ENCODE peak calls at places on chromosomes 11 and 22, in six cellular contexts. One of them, this sample, is unnamed.

GRCh38 chr11:128725630-128726461 is 32.0 kb downstream of the FLI1 start:
- DNase-seq in body of pancreas: no peak
- DNase-seq in astrocyte: peak
- DNase-seq in kidney: no peak
- DNase-seq in tibial artery: no peak
- DNase-seq in hepatocyte: no peak
- DNase-seq in this sample: peak

GRCh38 chr22:36470994-36471331 is 10.5 kb downstream of the TXN2 start:
- DNase-seq in hepatocyte: no peak
- DNase-seq in tibial artery: peak
- DNase-seq in astrocyte: peak
- DNase-seq in kidney: no peak
- DNase-seq in body of pancreas: no peak
- DNase-seq in this sample: peak

GRCh38 chr22:47112994-47113879 is 350.8 kb downstream of the TBC1D22A start:
- DNase-seq in tibial artery: peak
- DNase-seq in astrocyte: no peak
- DNase-seq in hepatocyte: no peak
- DNase-seq in body of pancreas: no peak
- DNase-seq in kidney: no peak
- DNase-seq in this sample: no peak

GRCh38 chr22:41369089-41369745 is 12.5 kb upstream of the TEF start:
- DNase-seq in astrocyte: no peak
- DNase-seq in tibial artery: no peak
- DNase-seq in body of pancreas: peak
- DNase-seq in hepatocyte: no peak
- DNase-seq in kidney: peak
- DNase-seq in this sample: no peak

GRCh38 chr11:70328556-70328955 is 58.1 kb downstream of the PPFIA1 start:
- DNase-seq in hepatocyte: no peak
- DNase-seq in body of pancreas: no peak
- DNase-seq in astrocyte: no peak
- DNase-seq in tibial artery: no peak
- DNase-seq in kidney: no peak
- DNase-seq in this sample: no peak

GRCh38 chr11:127003260-127003981 is 2.9 kb upstream of the KIRREL3 start:
- DNase-seq in hepatocyte: peak
- DNase-seq in body of pancreas: peak
- DNase-seq in astrocyte: peak
- DNase-seq in kidney: peak
- DNase-seq in tibial artery: no peak
- DNase-seq in this sample: no peak

GRCh38 chr11:111841370-111842053 is 29.9 kb downstream of the ALG9 start:
- DNase-seq in hepatocyte: peak
- DNase-seq in tibial artery: peak
- DNase-seq in astrocyte: peak
- DNase-seq in kidney: peak
- DNase-seq in body of pancreas: peak
- DNase-seq in this sample: peak

GRCh38 chr11:126722956-126723664 is 277.5 kb downstream of the KIRREL3 start:
- DNase-seq in kidney: no peak
- DNase-seq in tibial artery: no peak
- DNase-seq in body of pancreas: no peak
- DNase-seq in astrocyte: no peak
- DNase-seq in hepatocyte: no peak
- DNase-seq in this sample: no peak

GRCh38 chr11:60855726-60856633 is at the start of gene PTGDR2:
- DNase-seq in body of pancreas: no peak
- DNase-seq in astrocyte: no peak
- DNase-seq in tibial artery: no peak
- DNase-seq in hepatocyte: no peak
- DNase-seq in kidney: peak
- DNase-seq in this sample: no peak

GRCh38 chr11:112670806-112671570 is 290.2 kb upstream of the NCAM1 start:
- DNase-seq in astrocyte: no peak
- DNase-seq in kidney: no peak
- DNase-seq in tibial artery: no peak
- DNase-seq in hepatocyte: no peak
- DNase-seq in body of pancreas: no peak
- DNase-seq in this sample: no peak

GRCh38 chr11:100574894-100575769 is 112.0 kb upstream of the ARHGAP42 start:
- DNase-seq in hepatocyte: no peak
- DNase-seq in astrocyte: no peak
- DNase-seq in kidney: no peak
- DNase-seq in body of pancreas: no peak
- DNase-seq in tibial artery: no peak
- DNase-seq in this sample: peak

GRCh38 chr11:133072366-133072765 is 459.9 kb downstream of the OPCML start:
- DNase-seq in astrocyte: peak
- DNase-seq in tibial artery: no peak
- DNase-seq in body of pancreas: no peak
- DNase-seq in kidney: no peak
- DNase-seq in hepatocyte: no peak
- DNase-seq in this sample: no peak

GRCh38 chr11:28072321-28072720 is 35.6 kb downstream of the KIF18A start:
- DNase-seq in body of pancreas: no peak
- DNase-seq in kidney: no peak
- DNase-seq in tibial artery: no peak
- DNase-seq in hepatocyte: no peak
- DNase-seq in astrocyte: peak
- DNase-seq in this sample: peak

GRCh38 chr11:111324277-111324720 is 26.0 kb downstream of the POU2AF3 start:
- DNase-seq in hepatocyte: no peak
- DNase-seq in astrocyte: peak
- DNase-seq in tibial artery: peak
- DNase-seq in body of pancreas: no peak
- DNase-seq in kidney: no peak
- DNase-seq in this sample: peak

GRCh38 chr11:46285594-46286033 is 8.2 kb downstream of the CREB3L1 start:
- DNase-seq in hepatocyte: no peak
- DNase-seq in body of pancreas: no peak
- DNase-seq in astrocyte: no peak
- DNase-seq in tibial artery: peak
- DNase-seq in kidney: peak
- DNase-seq in this sample: peak

GRCh38 chr11:119643212-119643877 is 85.7 kb downstream of the NECTIN1 start:
- DNase-seq in kidney: no peak
- DNase-seq in body of pancreas: no peak
- DNase-seq in tibial artery: no peak
- DNase-seq in astrocyte: no peak
- DNase-seq in hepatocyte: no peak
- DNase-seq in this sample: no peak

GRCh38 chr11:119639642-119640205 is 89.3 kb downstream of the NECTIN1 start:
- DNase-seq in kidney: no peak
- DNase-seq in body of pancreas: no peak
- DNase-seq in astrocyte: no peak
- DNase-seq in tibial artery: no peak
- DNase-seq in hepatocyte: no peak
- DNase-seq in this sample: no peak

GRCh38 chr11:119644502-119644901 is 84.5 kb downstream of the NECTIN1 start:
- DNase-seq in body of pancreas: no peak
- DNase-seq in tibial artery: no peak
- DNase-seq in astrocyte: no peak
- DNase-seq in kidney: no peak
- DNase-seq in hepatocyte: no peak
- DNase-seq in this sample: no peak

GRCh38 chr11:119643878-119644225 is 85.1 kb downstream of the NECTIN1 start:
- DNase-seq in kidney: no peak
- DNase-seq in hepatocyte: no peak
- DNase-seq in astrocyte: no peak
- DNase-seq in tibial artery: no peak
- DNase-seq in body of pancreas: no peak
- DNase-seq in this sample: no peak

GRCh38 chr11:119641991-119642745 is 86.8 kb downstream of the NECTIN1 start:
- DNase-seq in hepatocyte: no peak
- DNase-seq in kidney: no peak
- DNase-seq in tibial artery: no peak
- DNase-seq in body of pancreas: no peak
- DNase-seq in astrocyte: no peak
- DNase-seq in this sample: peak
- TF ChIP-seq CTCF in hepatocyte: peak
- TF ChIP-seq CTCF in kidney: peak
- TF ChIP-seq CTCF in tibial artery: peak
- TF ChIP-seq CTCF in body of pancreas: peak
- TF ChIP-seq CTCF in astrocyte: peak
- TF ChIP-seq CTCF in this sample: peak

GRCh38 chr11:65604258-65604657 is 8.7 kb upstream of the KCNK7 start:
- DNase-seq in hepatocyte: no peak
- DNase-seq in kidney: no peak
- DNase-seq in tibial artery: no peak
- DNase-seq in astrocyte: no peak
- DNase-seq in body of pancreas: no peak
- DNase-seq in this sample: no peak
- H3K4me3 ChIP-seq in hepatocyte: no peak
- H3K4me3 ChIP-seq in kidney: no peak
- H3K4me3 ChIP-seq in tibial artery: no peak
- H3K4me3 ChIP-seq in astrocyte: no peak
- H3K4me3 ChIP-seq in body of pancreas: no peak
- H3K4me3 ChIP-seq in this sample: no peak

DNA sequence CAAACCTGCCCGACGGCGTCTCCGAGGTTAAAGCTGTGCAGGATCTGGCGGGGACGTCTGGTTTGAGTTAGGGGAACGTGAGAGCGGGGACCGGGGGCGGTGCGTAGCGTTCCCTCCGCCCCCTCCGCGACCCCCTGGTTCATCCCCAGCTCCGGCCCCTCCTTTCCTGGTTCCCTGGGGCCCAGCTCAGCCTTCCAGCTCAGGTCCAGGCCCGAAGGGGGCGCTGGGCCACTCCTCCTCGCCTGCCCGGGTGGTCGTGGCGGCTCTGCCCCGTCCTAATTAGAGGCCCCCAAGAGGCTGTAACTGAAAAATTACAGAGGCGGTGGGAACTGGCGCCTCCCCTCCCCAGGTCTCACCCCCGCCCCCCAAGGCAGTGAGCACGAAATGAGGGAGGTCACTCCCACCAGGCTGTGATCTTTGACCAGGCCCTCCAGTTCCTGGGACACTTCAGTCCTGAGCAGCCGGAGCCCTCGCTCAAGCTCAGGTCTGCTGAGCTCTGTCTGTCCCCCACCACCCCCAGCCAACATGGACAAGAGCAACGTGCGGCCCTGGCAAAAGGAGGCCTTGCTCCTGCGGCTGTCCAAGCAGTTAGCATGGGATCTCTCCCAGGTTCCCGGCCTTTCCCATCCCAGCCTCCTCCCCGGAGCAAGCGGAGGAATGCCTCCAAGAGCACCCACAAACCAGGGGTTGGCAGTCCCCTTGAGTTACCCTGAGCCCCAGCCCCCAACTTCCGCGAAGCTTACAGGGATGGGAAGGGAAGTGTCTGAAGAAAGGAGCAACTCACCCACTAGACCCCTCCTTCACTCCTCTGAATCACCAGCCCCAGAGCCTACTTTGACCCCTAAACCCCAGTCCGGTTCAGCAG is 3.3 kb downstream of the CD248 start:
- DNase-seq in body of pancreas: no peak
- DNase-seq in tibial artery: no peak
- DNase-seq in kidney: peak
- DNase-seq in astrocyte: no peak
- DNase-seq in hepatocyte: peak
- DNase-seq in this sample: peak
- TF ChIP-seq CTCF in body of pancreas: no peak
- TF ChIP-seq CTCF in tibial artery: no peak
- TF ChIP-seq CTCF in kidney: no peak
- TF ChIP-seq CTCF in astrocyte: no peak
- TF ChIP-seq CTCF in hepatocyte: peak
- TF ChIP-seq CTCF in this sample: peak

GRCh38 chr11:75338516-75339218 is 12.8 kb downstream of the ARRB1 start:
- DNase-seq in tibial artery: no peak
- DNase-seq in astrocyte: peak
- DNase-seq in body of pancreas: no peak
- DNase-seq in hepatocyte: no peak
- DNase-seq in kidney: no peak
- DNase-seq in this sample: peak

GRCh38 chr11:75342231-75342918 is 9.1 kb downstream of the ARRB1 start:
- DNase-seq in body of pancreas: no peak
- DNase-seq in hepatocyte: no peak
- DNase-seq in tibial artery: no peak
- DNase-seq in astrocyte: no peak
- DNase-seq in kidney: peak
- DNase-seq in this sample: no peak

GRCh38 chr11:75341583-75341982 is 9.9 kb downstream of the ARRB1 start:
- DNase-seq in body of pancreas: no peak
- DNase-seq in kidney: no peak
- DNase-seq in hepatocyte: no peak
- DNase-seq in astrocyte: no peak
- DNase-seq in tibial artery: no peak
- DNase-seq in this sample: no peak

GRCh38 chr11:75337195-75337654 is 14.2 kb downstream of the ARRB1 start:
- DNase-seq in kidney: no peak
- DNase-seq in hepatocyte: peak
- DNase-seq in astrocyte: no peak
- DNase-seq in tibial artery: peak
- DNase-seq in body of pancreas: no peak
- DNase-seq in this sample: no peak

GRCh38 chr11:75339685-75340409 is 11.6 kb downstream of the ARRB1 start:
- DNase-seq in body of pancreas: no peak
- DNase-seq in kidney: no peak
- DNase-seq in tibial artery: no peak
- DNase-seq in astrocyte: no peak
- DNase-seq in hepatocyte: no peak
- DNase-seq in this sample: no peak
- H3K4me3 ChIP-seq in body of pancreas: no peak
- H3K4me3 ChIP-seq in kidney: no peak
- H3K4me3 ChIP-seq in tibial artery: no peak
- H3K4me3 ChIP-seq in astrocyte: no peak
- H3K4me3 ChIP-seq in hepatocyte: no peak
- H3K4me3 ChIP-seq in this sample: no peak

GRCh38 chr11:94755494-94755893 is 12.7 kb upstream of the AMOTL1 start:
- DNase-seq in tibial artery: no peak
- DNase-seq in hepatocyte: no peak
- DNase-seq in body of pancreas: no peak
- DNase-seq in kidney: no peak
- DNase-seq in astrocyte: no peak
- DNase-seq in this sample: no peak
- TF ChIP-seq CTCF in tibial artery: no peak
- TF ChIP-seq CTCF in hepatocyte: no peak
- TF ChIP-seq CTCF in body of pancreas: no peak
- TF ChIP-seq CTCF in kidney: no peak
- TF ChIP-seq CTCF in astrocyte: no peak
- TF ChIP-seq CTCF in this sample: no peak

GRCh38 chr22:49879871-49880270 is 26.2 kb downstream of the ZBED4 start:
- DNase-seq in hepatocyte: no peak
- DNase-seq in tibial artery: no peak
- DNase-seq in kidney: no peak
- DNase-seq in body of pancreas: no peak
- DNase-seq in astrocyte: no peak
- DNase-seq in this sample: no peak
- H3K4me3 ChIP-seq in hepatocyte: no peak
- H3K4me3 ChIP-seq in tibial artery: no peak
- H3K4me3 ChIP-seq in kidney: no peak
- H3K4me3 ChIP-seq in body of pancreas: no peak
- H3K4me3 ChIP-seq in astrocyte: no peak
- H3K4me3 ChIP-seq in this sample: no peak

GRCh38 chr22:25048659-25049657 is 96.4 kb downstream of the KIAA1671 start:
- DNase-seq in kidney: peak
- DNase-seq in hepatocyte: peak
- DNase-seq in body of pancreas: peak
- DNase-seq in tibial artery: no peak
- DNase-seq in astrocyte: peak
- DNase-seq in this sample: peak
- TF ChIP-seq CTCF in kidney: peak
- TF ChIP-seq CTCF in hepatocyte: peak
- TF ChIP-seq CTCF in body of pancreas: peak
- TF ChIP-seq CTCF in tibial artery: peak
- TF ChIP-seq CTCF in astrocyte: peak
- TF ChIP-seq CTCF in this sample: peak

GRCh38 chr22:19759994-19760651 is 455 bp upstream of the TBX1 start:
- DNase-seq in astrocyte: no peak
- DNase-seq in hepatocyte: no peak
- DNase-seq in body of pancreas: no peak
- DNase-seq in tibial artery: no peak
- DNase-seq in kidney: no peak
- DNase-seq in this sample: no peak
- H3K4me3 ChIP-seq in astrocyte: no peak
- H3K4me3 ChIP-seq in hepatocyte: no peak
- H3K4me3 ChIP-seq in body of pancreas: no peak
- H3K4me3 ChIP-seq in tibial artery: no peak
- H3K4me3 ChIP-seq in kidney: no peak
- H3K4me3 ChIP-seq in this sample: no peak

This sample was measured in choroid plexus epithelial cell.